ENCODE peak calls at places on chromosome 20, in six cellular contexts. S is CD8-positive, alpha-beta T cell; C is psoas muscle; R is AG04449; E is H1; U is brain microvascular endothelial cell. I is an unnamed sample.

GRCh38 chr20:45947110-45947866 is 12.8 kb downstream of the PCIF1 start:
- DNase-seq in S (no peak), C (no peak), R (no peak), E (no peak), U (no peak), I (no peak)

GRCh38 chr20:8658103-8658502 is 410.8 kb upstream of the PLCB4 start:
- DNase-seq in S (no peak), C (no peak), R (no peak), E (no peak), U (no peak), I (no peak)

GRCh38 chr20:19885981-19886665 is 128.1 kb downstream of the RIN2 start:
- DNase-seq in S (no peak), C (peak), R (no peak), E (no peak), U (peak), I (peak)

GRCh38 chr20:24684954-24685691 is 215.7 kb downstream of the SYNDIG1 start:
- DNase-seq in S (no peak), C (no peak), R (no peak), E (peak), U (no peak), I (no peak)

GRCh38 chr20:11108102-11108842 is 434.5 kb upstream of the JAG1 start:
- DNase-seq in S (no peak), C (no peak), R (no peak), E (no peak), U (peak), I (peak)

GRCh38 chr20:50788045-50788867 is 6.6 kb upstream of the BCAS4 start:
- DNase-seq in S (no peak), C (peak), R (no peak), E (no peak), U (peak), I (peak)

GRCh38 chr20:50876816-50877215 is 54.4 kb downstream of the ADNP start:
- DNase-seq in S (no peak), C (no peak), R (no peak), E (no peak), U (no peak), I (no peak)

GRCh38 chr20:9493818-9494217 is 20.6 kb upstream of the LAMP5 start:
- DNase-seq in S (no peak), C (no peak), R (no peak), E (no peak), U (no peak), I (no peak)

GRCh38 chr20:57499676-57500075 is 25.3 kb downstream of the CTCFL start:
- DNase-seq in S (no peak), C (no peak), R (no peak), E (no peak), U (no peak), I (no peak)

GRCh38 chr20:51760905-51761544 is 7.2 kb downstream of the ATP9A start:
- DNase-seq in S (no peak), C (no peak), R (no peak), E (peak), U (peak), I (peak)

GRCh38 chr20:50509923-50510705 is at the start of gene PTPN1:
- DNase-seq in S (peak), C (peak), R (peak), E (peak), U (peak), I (peak)

GRCh38 chr20:37243937-37244571 is 17.6 kb downstream of the GHRH start:
- DNase-seq in S (no peak), C (peak), R (no peak), E (no peak), U (no peak), I (peak)

GRCh38 chr20:19628570-19629134 is 129.4 kb upstream of the RIN2 start:
- DNase-seq in S (peak), C (no peak), R (no peak), E (peak), U (peak), I (peak)

GRCh38 chr20:19995220-19995863 is 21.8 kb upstream of the NAA20 start:
- DNase-seq in S (peak), C (no peak), R (no peak), E (no peak), U (no peak), I (peak)

GRCh38 chr20:4702562-4703280 is 19.0 kb upstream of the PRND start:
- DNase-seq in S (no peak), C (no peak), R (no peak), E (no peak), U (no peak), I (no peak)

GRCh38 chr20:50987493-50988210 is 29.0 kb downstream of the MOCS3 start:
- DNase-seq in S (peak), C (no peak), R (peak), E (no peak), U (peak), I (peak)

GRCh38 chr20:21656299-21657067 is 49.0 kb upstream of the PAX1 start:
- DNase-seq in S (no peak), C (no peak), R (no peak), E (no peak), U (no peak), I (no peak)

GRCh38 chr20:58703765-58704331 is 11.2 kb downstream of the NPEPL1 start:
- DNase-seq in S (no peak), C (peak), R (no peak), E (no peak), U (no peak), I (no peak)

GRCh38 chr20:16054917-16055316 is 518.3 kb downstream of the KIF16B start:
- DNase-seq in S (no peak), C (no peak), R (no peak), E (no peak), U (no peak), I (no peak)

GRCh38 chr20:1761598-1761997 is 104.0 kb upstream of the SIRPG start:
- DNase-seq in S (no peak), C (no peak), R (no peak), E (no peak), U (no peak), I (no peak)

GRCh38 chr20:3753098-3753497 is 14.5 kb downstream of the ADISSP start:
- DNase-seq in S (peak), C (no peak), R (peak), E (no peak), U (peak), I (peak)

GRCh38 chr20:12061471-12061870 is 143.8 kb downstream of the BTBD3 start:
- DNase-seq in S (no peak), C (no peak), R (no peak), E (no peak), U (no peak), I (peak)

GRCh38 chr20:32006841-32007786 is 3.1 kb upstream of the CCM2L start:
- DNase-seq in S (no peak), C (no peak), R (no peak), E (no peak), U (no peak), I (no peak)

GRCh38 chr20:51811514-51811913 is 9.2 kb upstream of the SALL4 start:
- DNase-seq in S (no peak), C (no peak), R (no peak), E (no peak), U (no peak), I (no peak)

GRCh38 chr20:63597651-63598478 is 23.8 kb upstream of the HELZ2 start:
- DNase-seq in S (no peak), C (no peak), R (no peak), E (no peak), U (no peak), I (no peak)

GRCh38 chr20:46230811-46231282 is 77.5 kb downstream of the CDH22 start:
- DNase-seq in S (no peak), C (no peak), R (no peak), E (no peak), U (peak), I (peak)

GRCh38 chr20:10432079-10432478 is 1.9 kb downstream of the MKKS start:
- DNase-seq in S (no peak), C (no peak), R (no peak), E (no peak), U (no peak), I (peak)

GRCh38 chr20:59082981-59083380 is 40.4 kb upstream of the PRELID3B start:
- DNase-seq in S (no peak), C (no peak), R (peak), E (no peak), U (peak), I (peak)

GRCh38 chr20:63223826-63224207 is 7.9 kb upstream of the YTHDF1 start:
- DNase-seq in S (no peak), C (no peak), R (no peak), E (no peak), U (no peak), I (no peak)

GRCh38 chr20:2338702-2339101 is 42.0 kb upstream of the TGM6 start:
- DNase-seq in S (no peak), C (no peak), R (no peak), E (no peak), U (no peak), I (no peak)

GRCh38 chr20:36162272-36162966 is 7.9 kb downstream of the EPB41L1 start:
- DNase-seq in S (no peak), C (no peak), R (no peak), E (no peak), U (no peak), I (peak)

DNA sequence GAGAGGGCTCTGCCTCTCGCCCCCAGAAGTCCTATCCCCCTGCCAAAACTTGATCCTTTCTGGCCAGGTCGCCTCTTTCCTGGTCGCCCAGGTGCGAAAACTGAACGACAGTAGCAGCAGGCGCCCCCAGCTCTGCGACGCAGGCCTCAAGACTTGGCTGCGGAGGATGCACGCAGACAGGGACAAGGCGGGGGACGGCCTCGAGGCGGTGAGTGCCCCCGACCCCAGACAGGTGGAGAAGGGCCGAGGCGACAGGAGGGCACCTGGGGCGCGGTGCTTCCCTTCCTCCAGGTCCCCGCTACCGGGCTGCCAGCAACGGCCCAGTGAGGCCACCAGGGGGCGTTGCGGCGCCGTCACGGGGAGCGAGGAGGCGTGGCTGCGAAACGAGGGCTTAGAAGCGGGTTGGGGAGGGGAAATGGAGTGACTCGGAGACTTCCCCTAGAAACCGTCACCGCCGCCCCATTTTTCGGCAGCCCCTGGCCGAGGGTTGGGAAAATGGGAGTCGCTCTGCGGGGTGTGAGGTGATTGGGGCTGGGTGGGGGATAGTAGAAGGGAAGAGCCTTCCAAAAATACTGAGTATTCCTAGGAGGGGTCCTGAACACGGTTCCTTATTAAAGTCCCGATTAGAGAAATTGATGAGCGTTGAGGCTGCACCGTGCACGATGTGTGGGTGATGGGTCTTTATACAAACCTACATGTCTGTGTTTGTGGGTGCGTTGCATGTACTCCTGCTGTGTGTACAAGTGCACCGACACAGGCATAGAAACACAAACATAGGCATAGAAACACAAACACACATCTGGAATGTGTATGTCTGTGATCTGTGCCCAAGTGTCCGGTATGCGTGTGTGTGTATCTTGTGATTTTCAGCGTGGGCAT is 44.6 kb downstream of the ARHGAP40 start:
- DNase-seq in S (peak), C (peak), R (no peak), E (peak), U (peak), I (peak)
- H3K4me3 ChIP-seq in S (peak), C (peak), R (peak), E (peak), U (peak), I (peak)

DNA sequence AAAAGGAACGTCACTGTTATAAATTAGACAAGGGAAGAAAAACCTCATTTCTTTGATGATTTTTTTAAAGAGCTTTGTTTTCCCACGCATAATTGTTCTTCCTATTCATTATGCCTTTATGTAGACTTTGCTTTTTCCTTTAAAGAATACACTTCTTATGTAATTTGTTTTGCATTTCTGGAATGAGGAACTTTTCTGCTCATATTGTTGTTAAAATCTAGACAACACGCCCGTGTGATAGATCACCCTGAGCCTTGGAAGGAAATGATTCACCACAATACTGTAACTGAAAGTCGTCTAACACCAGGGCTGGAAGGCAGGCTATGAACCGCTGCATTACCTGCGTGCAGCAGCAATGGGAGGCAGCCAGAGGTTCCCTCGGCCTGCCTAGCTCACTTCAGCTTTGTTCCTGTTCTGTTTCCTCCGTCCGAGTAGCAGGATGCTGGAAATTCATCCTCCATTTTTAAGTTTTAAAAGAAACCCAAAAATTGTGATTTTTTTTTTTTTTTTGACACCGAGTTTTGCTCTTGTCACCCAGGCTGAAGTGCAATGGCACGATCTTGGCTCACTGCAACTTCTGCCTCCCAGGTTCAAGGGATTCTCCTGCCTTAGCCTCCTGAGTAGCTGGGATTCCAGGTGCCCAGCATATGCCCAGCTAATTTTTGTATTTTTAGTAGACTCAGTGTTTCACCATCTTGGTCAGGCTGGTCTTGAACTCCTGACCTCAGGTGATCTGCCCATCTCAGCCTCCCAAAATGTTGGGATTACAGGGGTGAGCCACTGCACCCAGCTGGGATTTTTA is 49.6 kb upstream of the ZNF217 start:
- DNase-seq in S (peak), C (no peak), R (no peak), E (no peak), U (peak), I (peak)
- TF ChIP-seq CTCF in S (no peak), C (no peak), R (no peak), E (no peak), U (no peak), I (no peak)

DNA sequence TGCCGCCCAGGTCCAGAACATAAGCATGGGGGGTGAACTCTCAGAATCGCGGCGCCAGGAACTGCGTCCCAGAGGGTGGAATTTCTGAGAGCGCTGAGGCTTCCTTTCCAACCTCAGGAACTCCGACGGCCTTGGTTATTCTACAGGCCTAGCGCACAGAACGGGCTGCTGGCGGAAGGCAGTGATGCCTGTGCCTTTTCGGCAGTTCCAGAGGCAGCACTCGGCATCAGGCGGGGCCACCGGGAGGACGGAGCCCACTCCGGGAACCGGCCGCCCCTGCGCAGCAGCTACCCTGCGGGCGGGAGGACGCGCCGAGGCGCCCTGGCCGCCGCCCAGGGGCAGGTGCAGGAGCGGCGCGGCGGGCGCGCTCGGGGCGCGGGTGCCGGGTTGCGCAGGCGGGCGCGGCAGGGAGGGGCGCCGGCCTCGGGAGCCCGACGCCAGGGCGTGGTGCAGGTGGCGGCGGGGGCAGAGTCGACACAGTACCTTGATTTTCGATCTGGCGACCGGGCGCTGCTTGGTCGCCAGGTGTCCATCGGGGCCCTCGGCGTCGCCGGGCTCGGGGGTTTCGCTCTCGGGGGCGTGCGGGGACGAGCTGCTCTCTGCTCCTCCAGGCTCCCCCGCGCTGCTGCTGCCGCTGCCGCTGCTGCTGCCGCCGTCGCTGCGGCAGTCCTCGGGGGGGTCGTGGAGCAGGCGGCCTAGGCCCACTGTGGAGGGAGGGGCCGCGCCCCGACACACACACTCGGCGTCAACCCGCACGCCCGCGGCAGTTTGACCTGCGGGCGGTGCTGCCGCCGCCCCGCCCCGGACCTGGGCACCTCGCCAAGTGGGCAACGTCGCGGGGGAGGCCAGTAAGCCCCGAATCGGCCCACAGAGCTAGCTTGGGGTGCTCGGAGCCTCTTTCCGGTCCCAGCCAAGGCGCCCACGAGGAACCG is 1.3 kb downstream of the OVOL2 start:
- DNase-seq in S (no peak), C (no peak), R (no peak), E (no peak), U (no peak), I (peak)
- H3K4me3 ChIP-seq in S (no peak), C (peak), R (no peak), E (peak), U (peak), I (no peak)

DNA sequence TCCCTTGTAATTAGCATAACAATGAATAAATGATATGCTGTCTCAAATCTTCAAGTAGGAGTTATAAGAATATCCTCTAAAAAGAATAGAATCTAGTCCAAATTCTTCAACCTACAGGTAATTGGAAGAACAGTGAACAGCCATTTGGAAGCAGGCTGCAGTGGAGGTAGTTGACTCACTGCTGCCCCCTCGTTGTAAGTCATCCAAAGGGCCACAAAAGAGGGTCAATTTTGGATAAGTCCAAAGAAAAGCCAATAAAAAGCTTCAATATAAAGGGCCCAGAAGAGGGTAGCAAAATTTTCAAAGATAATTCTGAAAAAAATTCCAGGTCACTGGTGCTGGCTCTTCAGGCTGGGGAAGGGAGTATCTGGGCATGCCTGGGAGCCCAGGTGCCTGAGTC is 60.8 kb upstream of the SSTR4 start:
- DNase-seq in S (no peak), C (no peak), R (no peak), E (no peak), U (peak), I (peak)
- TF ChIP-seq CTCF in S (no peak), C (no peak), R (peak), E (peak), U (peak), I (peak)